ENCODE peak calls at places on chromosome 16, in six cellular contexts. R, X, D, E, A and F are unnamed samples.

GRCh38 chr16:23640669-23640958 is 496 bp downstream of the PALB2 start:
- DNase-seq in E (no peak), D (peak; percentile 22), R (no peak), X (no peak), A (no peak), F (peak; percentile 32)

GRCh38 chr16:9258423-9259051 is 167.1 kb downstream of the HAPSTR1 start:
- DNase-seq in E (no peak), A (no peak), X (peak; percentile 61), R (no peak), D (peak; percentile 9), F (peak; percentile 12)

GRCh38 chr16:50719401-50720337 is 22.2 kb upstream of the CYLD start:
- DNase-seq in A (no peak), X (peak; percentile 60), D (no peak), R (no peak), E (no peak), F (peak; percentile 58)

GRCh38 chr16:12027091-12027490 is 50.6 kb downstream of the SNX29 start:
- DNase-seq in X (peak; percentile 16), R (no peak), E (no peak), A (no peak), D (peak; percentile 88), F (peak; percentile 93)

GRCh38 chr16:11681977-11682654 is 13.9 kb downstream of the SNN start:
- DNase-seq in X (peak; percentile 52), D (no peak), R (no peak), A (no peak), E (no peak), F (no peak)

GRCh38 chr16:30348113-30348512 is 7.0 kb downstream of the CD2BP2 start:
- DNase-seq in X (no peak), R (no peak), A (no peak), D (no peak), E (no peak), F (no peak)

GRCh38 chr16:10410469-10410868 is 24.6 kb downstream of the ATF7IP2 start:
- DNase-seq in R (no peak), E (no peak), X (no peak), A (no peak), D (no peak), F (no peak)

GRCh38 chr16:68993421-68993820 is 112.0 kb upstream of the HAS3 start:
- DNase-seq in E (no peak), D (peak; percentile 22), A (no peak), X (no peak), R (no peak), F (no peak)

GRCh38 chr16:12426122-12426521 is 377.6 kb downstream of the CPPED1 start:
- DNase-seq in R (no peak), D (no peak), X (no peak), A (no peak), E (no peak), F (no peak)

GRCh38 chr16:17295948-17296347 is 174.8 kb downstream of the XYLT1 start:
- DNase-seq in E (no peak), D (no peak), A (no peak), X (no peak), R (no peak), F (no peak)

GRCh38 chr16:8928467-8928957 is 35.2 kb downstream of the USP7 start:
- DNase-seq in X (peak; percentile 12), D (no peak), R (no peak), E (no peak), A (no peak), F (no peak)

GRCh38 chr16:81873843-81874752 is 95.0 kb downstream of the PLCG2 start:
- DNase-seq in D (peak; percentile 49), X (peak; percentile 77), R (peak; percentile 33), E (no peak), A (peak; percentile 6), F (peak; percentile 27)

GRCh38 chr16:1217526-1217925 is 7.5 kb downstream of the TPSG1 start:
- DNase-seq in R (no peak), D (no peak), A (no peak), E (no peak), X (no peak), F (no peak)

GRCh38 chr16:1146409-1146808 is 6.5 kb upstream of the CACNA1H start:
- DNase-seq in E (no peak), R (no peak), A (no peak), X (no peak), D (no peak), F (no peak)

GRCh38 chr16:89155184-89155679 is 16.3 kb upstream of the CDH15 start:
- DNase-seq in X (peak; percentile 65), R (no peak), E (no peak), D (no peak), A (no peak), F (no peak)

GRCh38 chr16:86955136-86955890 is 361.9 kb downstream of the C16orf95 start:
- DNase-seq in E (no peak), R (no peak), X (no peak), A (no peak), D (no peak), F (no peak)

GRCh38 chr16:86396318-86396882 is 113.9 kb upstream of the FOXF1 start:
- DNase-seq in D (no peak), X (no peak), R (no peak), A (no peak), E (no peak), F (peak; percentile 24)

GRCh38 chr16:67301080-67301757 is 21.9 kb downstream of the PLEKHG4 start:
- DNase-seq in A (no peak), E (no peak), R (no peak), D (no peak), X (no peak), F (no peak)

GRCh38 chr16:1193143-1193824 is 31.8 kb downstream of the TPSG1 start:
- DNase-seq in X (peak; percentile 29), E (no peak), R (no peak), A (no peak), D (no peak), F (no peak)

GRCh38 chr16:81609323-81609892 is 164.8 kb downstream of the CMIP start:
- DNase-seq in E (no peak), X (no peak), R (no peak), A (no peak), D (no peak), F (no peak)